ENCODE peak calls at places on chromosomes 1 and 21, in four cellular contexts. One of them, this sample, is unnamed.

GRCh38 chr21:40616377-40616704 is 230.6 kb downstream of the DSCAM start:
- DNase-seq in GM06990: no peak
- DNase-seq in prostate gland: no peak
- DNase-seq in omental fat pad: no peak
- DNase-seq in this sample: no peak

GRCh38 chr1:231274119-231274825 is 33.3 kb downstream of the GNPAT start:
- DNase-seq in GM06990: no peak
- DNase-seq in prostate gland: no peak
- DNase-seq in omental fat pad: no peak
- DNase-seq in this sample: no peak

GRCh38 chr1:35085421-35085820 is 6.2 kb downstream of the ZMYM1 start:
- DNase-seq in GM06990: no peak
- DNase-seq in prostate gland: peak
- DNase-seq in omental fat pad: no peak
- DNase-seq in this sample: peak

GRCh38 chr1:97441966-97442365 is 478.9 kb downstream of the DPYD start:
- DNase-seq in GM06990: no peak
- DNase-seq in prostate gland: no peak
- DNase-seq in omental fat pad: no peak
- DNase-seq in this sample: no peak

GRCh38 chr1:223634423-223634822 is 31.1 kb downstream of the CAPN8 start:
- DNase-seq in GM06990: no peak
- DNase-seq in prostate gland: no peak
- DNase-seq in omental fat pad: no peak
- DNase-seq in this sample: no peak

GRCh38 chr1:145879775-145880174 is 5.9 kb downstream of the ANKRD35 start:
- DNase-seq in GM06990: no peak
- DNase-seq in prostate gland: no peak
- DNase-seq in omental fat pad: no peak
- DNase-seq in this sample: no peak

GRCh38 chr1:86856196-86856595 is 57.7 kb downstream of the SELENOF start:
- DNase-seq in GM06990: no peak
- DNase-seq in prostate gland: no peak
- DNase-seq in omental fat pad: no peak
- DNase-seq in this sample: no peak

GRCh38 chr1:178910023-178910422 is 39.1 kb upstream of the ANGPTL1 start:
- DNase-seq in GM06990: no peak
- DNase-seq in prostate gland: no peak
- DNase-seq in omental fat pad: no peak
- DNase-seq in this sample: no peak

GRCh38 chr1:201900476-201900875 is 11.8 kb downstream of the SHISA4 start:
- DNase-seq in GM06990: no peak
- DNase-seq in prostate gland: no peak
- DNase-seq in omental fat pad: no peak
- DNase-seq in this sample: no peak

GRCh38 chr1:246769306-246769705 is 45.1 kb downstream of the SCCPDH start:
- DNase-seq in GM06990: no peak
- DNase-seq in prostate gland: peak
- DNase-seq in omental fat pad: no peak
- DNase-seq in this sample: peak

GRCh38 chr1:100767176-100767876 is 47.8 kb downstream of the VCAM1 start:
- DNase-seq in GM06990: no peak
- DNase-seq in prostate gland: no peak
- DNase-seq in omental fat pad: no peak
- DNase-seq in this sample: peak

GRCh38 chr1:223077434-223077833 is 65.6 kb downstream of the TLR5 start:
- DNase-seq in GM06990: no peak
- DNase-seq in prostate gland: no peak
- DNase-seq in omental fat pad: no peak
- DNase-seq in this sample: no peak

GRCh38 chr1:46804027-46804889 is 5.4 kb downstream of the CYP4B1 start:
- DNase-seq in GM06990: no peak
- DNase-seq in prostate gland: no peak
- DNase-seq in omental fat pad: no peak
- DNase-seq in this sample: peak

GRCh38 chr1:64608651-64609048 is 136.2 kb upstream of the RAVER2 start:
- DNase-seq in GM06990: no peak
- DNase-seq in prostate gland: no peak
- DNase-seq in omental fat pad: no peak
- DNase-seq in this sample: no peak

GRCh38 chr1:43750083-43750482 is 42.7 kb downstream of the ST3GAL3 start:
- DNase-seq in GM06990: no peak
- DNase-seq in prostate gland: no peak
- DNase-seq in omental fat pad: no peak
- DNase-seq in this sample: no peak

GRCh38 chr1:39491146-39491921 is at the start of gene BMP8A:
- DNase-seq in GM06990: peak
- DNase-seq in prostate gland: peak
- DNase-seq in omental fat pad: no peak
- DNase-seq in this sample: no peak

GRCh38 chr1:43525995-43526394 is 4.7 kb upstream of the PTPRF start:
- DNase-seq in GM06990: no peak
- DNase-seq in prostate gland: no peak
- DNase-seq in omental fat pad: no peak
- DNase-seq in this sample: peak

GRCh38 chr21:34544032-34544496 is 32.1 kb upstream of the KCNE1 start:
- DNase-seq in GM06990: peak
- DNase-seq in prostate gland: peak
- DNase-seq in omental fat pad: peak
- DNase-seq in this sample: peak

GRCh38 chr1:20983297-20983889 is 193.3 kb downstream of the EIF4G3 start:
- DNase-seq in GM06990: no peak
- DNase-seq in prostate gland: no peak
- DNase-seq in omental fat pad: no peak
- DNase-seq in this sample: peak
- TF ChIP-seq CTCF in GM06990: peak
- TF ChIP-seq CTCF in prostate gland: peak
- TF ChIP-seq CTCF in omental fat pad: no peak
- TF ChIP-seq CTCF in this sample: peak

GRCh38 chr21:31873696-31874599 is 1.1 kb downstream of the HUNK start:
- DNase-seq in GM06990: peak
- DNase-seq in prostate gland: peak
- DNase-seq in omental fat pad: peak
- DNase-seq in this sample: no peak
- TF ChIP-seq CTCF in GM06990: peak
- TF ChIP-seq CTCF in prostate gland: peak
- TF ChIP-seq CTCF in omental fat pad: no peak
- TF ChIP-seq CTCF in this sample: peak

GRCh38 chr1:147640553-147641165 is 29.7 kb downstream of the ACP6 start:
- DNase-seq in GM06990: peak
- DNase-seq in prostate gland: peak
- DNase-seq in omental fat pad: peak
- DNase-seq in this sample: peak
- TF ChIP-seq CTCF in GM06990: peak
- TF ChIP-seq CTCF in prostate gland: peak
- TF ChIP-seq CTCF in omental fat pad: no peak
- TF ChIP-seq CTCF in this sample: peak

DNA sequence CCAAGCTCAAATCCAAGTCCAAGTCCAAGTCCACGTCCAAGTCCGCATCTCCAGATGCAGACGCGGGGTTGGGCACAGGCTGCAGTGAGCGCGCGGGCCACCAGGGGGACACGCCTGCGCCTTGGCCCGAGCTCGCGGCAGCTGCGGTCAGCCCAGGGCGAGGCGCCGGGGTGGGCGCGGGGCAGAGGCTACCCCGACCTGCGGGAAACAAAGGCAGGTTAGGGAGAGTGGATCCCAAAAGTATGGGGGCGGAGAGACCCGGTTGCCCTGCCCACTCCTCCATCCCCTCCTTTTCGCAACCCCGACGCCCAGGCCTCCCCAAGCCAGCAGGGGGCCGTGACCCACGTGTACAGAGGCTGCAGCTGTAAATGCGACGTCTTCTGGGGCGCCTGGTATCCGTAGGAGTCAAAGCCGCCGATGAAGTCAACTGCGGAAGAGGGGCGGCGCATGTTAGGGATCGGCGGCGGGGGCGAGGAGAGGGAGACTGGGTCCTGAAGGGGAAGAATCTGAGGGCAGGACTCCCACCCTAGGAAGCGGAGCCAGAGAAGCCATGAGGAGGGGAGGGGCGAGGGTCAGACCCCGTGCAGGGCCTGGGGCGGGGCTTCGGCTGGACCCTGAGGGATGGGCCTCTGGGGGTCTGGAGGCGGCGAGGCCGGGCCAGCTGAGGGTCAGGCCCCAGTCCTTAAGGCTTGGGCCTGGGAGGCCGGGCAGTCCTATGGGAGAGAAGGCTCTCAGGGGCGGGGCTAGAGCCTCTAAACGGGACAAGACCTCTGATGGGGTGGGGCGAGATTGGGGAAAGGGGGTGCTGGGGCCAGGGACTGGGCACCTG is 58.0 kb downstream of the NKAIN1 start:
- DNase-seq in GM06990: peak
- DNase-seq in prostate gland: peak
- DNase-seq in omental fat pad: no peak
- DNase-seq in this sample: no peak
- TF ChIP-seq CTCF in GM06990: peak
- TF ChIP-seq CTCF in prostate gland: peak
- TF ChIP-seq CTCF in omental fat pad: no peak
- TF ChIP-seq CTCF in this sample: peak

This sample was measured in MCF 10A.